ENCODE peak calls at places on chromosomes 6 and 20, in six cellular contexts. Q is fibroblast of mammary gland, L is endothelial cell, S is cardiac muscle cell, V is Peyer's patch, P is type B pancreatic cell. Y is an unnamed sample.

GRCh38 chr6:108163267-108163643 is 2.6 kb upstream of the NR2E1 start:
- DNase-seq in Q (no peak), L (no peak), S (no peak), V (no peak), P (no peak), Y (no peak)

GRCh38 chr6:136090929-136091328 is 159.2 kb downstream of the MTFR2 start:
- DNase-seq in Q (no peak), L (no peak), S (no peak), V (no peak), P (no peak), Y (no peak)

GRCh38 chr20:48635791-48636267 is 192.0 kb downstream of the PREX1 start:
- DNase-seq in Q (peak), L (peak), S (peak), V (peak), P (no peak), Y (peak)

GRCh38 chr20:38217791-38218565 is 42.6 kb downstream of the KIAA1755 start:
- DNase-seq in Q (peak), L (no peak), S (peak), V (no peak), P (no peak), Y (no peak)

GRCh38 chr6:10081957-10082356 is 332.9 kb downstream of the TFAP2A start:
- DNase-seq in Q (no peak), L (no peak), S (no peak), V (no peak), P (no peak), Y (no peak)

GRCh38 chr20:11180186-11180585 is 506.4 kb upstream of the JAG1 start:
- DNase-seq in Q (no peak), L (no peak), S (no peak), V (no peak), P (no peak), Y (no peak)

GRCh38 chr6:34425132-34425497 is 754 bp downstream of the RPS10 start:
- DNase-seq in Q (no peak), L (no peak), S (no peak), V (no peak), P (no peak), Y (no peak)

GRCh38 chr6:13480631-13481501 is 6.5 kb downstream of the GFOD1 start:
- DNase-seq in Q (no peak), L (no peak), S (no peak), V (no peak), P (peak), Y (no peak)

GRCh38 chr6:70086806-70087205 is 216.1 kb downstream of the COL9A1 start:
- DNase-seq in Q (no peak), L (no peak), S (no peak), V (no peak), P (no peak), Y (no peak)

GRCh38 chr6:37540390-37540789 is 40.7 kb upstream of the CCDC167 start:
- DNase-seq in Q (no peak), L (no peak), S (no peak), V (no peak), P (no peak), Y (no peak)

GRCh38 chr20:51583499-51583898 is 41.0 kb upstream of the NFATC2 start:
- DNase-seq in Q (no peak), L (no peak), S (no peak), V (no peak), P (no peak), Y (no peak)

DNA sequence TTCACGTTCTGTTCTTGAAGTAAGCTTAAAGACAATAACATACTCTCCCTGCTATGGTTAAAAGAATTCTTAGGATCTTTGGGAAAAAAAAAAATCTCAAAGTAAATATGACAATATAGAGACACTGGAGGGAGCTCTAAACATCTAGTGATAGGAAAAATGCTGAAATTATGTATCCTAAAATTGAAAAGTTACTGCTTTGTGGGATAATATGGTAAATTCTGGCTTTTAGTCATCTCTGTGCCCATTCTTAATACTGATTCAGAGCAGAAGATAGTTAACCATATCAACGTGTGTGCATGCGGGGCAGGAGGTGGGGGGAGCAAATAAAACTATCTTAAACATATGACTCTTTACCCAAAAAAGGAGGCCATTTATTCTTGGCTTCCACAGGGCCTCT is 165.4 kb downstream of the GMPR start:
- DNase-seq in Q (no peak), L (no peak), S (peak), V (no peak), P (no peak), Y (no peak)
- TF ChIP-seq CTCF in Q (peak), L (no peak), S (peak), V (no peak), P (peak), Y (no peak)

GRCh38 chr20:47233333-47234188 is 122.9 kb downstream of the ZMYND8 start:
- DNase-seq in Q (peak), L (no peak), S (peak), V (no peak), P (no peak), Y (no peak)

GRCh38 chr20:47230811-47231256 is 125.7 kb downstream of the ZMYND8 start:
- DNase-seq in Q (no peak), L (no peak), S (no peak), V (no peak), P (no peak), Y (no peak)

GRCh38 chr20:47228654-47229053 is 127.8 kb downstream of the ZMYND8 start:
- DNase-seq in Q (no peak), L (no peak), S (no peak), V (no peak), P (no peak), Y (no peak)

GRCh38 chr20:47232518-47232917 is 124.0 kb downstream of the ZMYND8 start:
- DNase-seq in Q (no peak), L (no peak), S (no peak), V (no peak), P (no peak), Y (no peak)

GRCh38 chr20:47231382-47232042 is 125.0 kb downstream of the ZMYND8 start:
- DNase-seq in Q (no peak), L (no peak), S (peak), V (no peak), P (no peak), Y (no peak)
- TF ChIP-seq CTCF in Q (no peak), L (no peak), S (no peak), V (no peak), P (no peak), Y (no peak)

GRCh38 chr20:1503564-1504227 is 12.5 kb upstream of the SIRPB2 start:
- DNase-seq in Q (peak), L (peak), S (peak), V (peak), P (no peak), Y (peak)
- TF ChIP-seq CTCF in Q (peak), L (peak), S (peak), V (peak), P (peak), Y (peak)

DNA sequence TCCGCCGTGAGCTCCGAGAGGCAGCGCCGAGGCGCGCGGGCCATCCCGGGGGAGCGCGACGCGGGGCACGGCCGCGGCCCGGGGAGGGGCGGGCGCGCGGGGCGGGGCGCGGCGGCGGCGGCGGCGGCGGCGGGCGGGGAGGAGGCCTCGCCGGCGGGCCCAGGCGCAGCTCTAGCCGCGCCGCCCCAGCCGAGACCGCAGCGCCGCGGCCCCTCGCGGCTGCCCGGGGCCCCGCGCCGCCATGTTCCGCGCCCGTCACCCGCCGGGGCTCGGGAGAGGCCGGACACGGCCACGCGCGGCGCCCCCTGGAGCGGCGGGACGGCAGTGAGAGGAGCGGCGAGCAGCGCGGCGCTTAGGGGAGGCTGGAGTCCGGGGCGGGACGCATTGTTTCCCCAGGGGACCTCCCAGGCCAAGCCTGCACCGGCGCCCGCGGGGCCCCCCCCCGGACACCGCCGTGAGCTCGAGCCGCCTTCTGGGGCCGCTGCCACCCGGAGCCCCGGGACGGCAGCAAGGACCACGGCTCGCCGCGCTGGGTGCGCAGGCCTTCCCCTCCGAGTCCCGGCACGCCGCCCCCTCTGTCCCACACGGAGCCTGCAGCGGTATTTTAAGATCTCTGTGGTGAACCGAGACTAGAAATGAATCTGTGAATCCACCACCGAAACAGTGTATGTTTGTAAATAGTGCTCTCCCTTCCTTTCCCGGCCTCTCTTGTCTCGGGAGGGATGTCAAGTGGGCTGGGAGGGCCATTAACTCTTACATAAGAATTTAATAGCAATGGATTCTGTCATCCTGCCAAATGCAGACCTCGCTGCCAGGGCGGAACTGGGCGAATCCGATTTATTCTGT is at the start of gene KIF13A:
- DNase-seq in Q (peak), L (peak), S (peak), V (peak), P (peak), Y (peak)
- TF ChIP-seq CTCF in Q (no peak), L (no peak), S (no peak), V (no peak), P (peak), Y (peak)

DNA sequence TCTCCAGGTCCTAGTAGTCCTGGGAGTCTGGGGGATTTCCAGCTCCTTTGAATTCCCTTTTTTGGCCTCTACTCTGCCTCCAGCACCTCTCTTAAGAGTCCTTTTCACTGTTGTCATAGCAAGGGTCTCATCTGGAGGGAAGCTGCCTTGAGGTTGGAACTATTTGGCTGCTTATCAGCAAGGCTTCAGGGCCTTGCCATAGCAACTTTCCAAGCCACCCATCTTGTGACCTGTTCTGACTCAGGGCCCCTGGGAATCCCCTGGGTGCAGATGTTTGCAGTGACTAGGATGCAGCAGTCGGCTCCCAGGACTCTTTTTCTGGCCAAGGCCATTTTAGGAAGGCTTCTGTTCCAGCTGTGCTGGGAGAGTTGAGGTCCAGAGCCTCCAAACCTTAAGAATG is 12.4 kb downstream of the PKIG start:
- DNase-seq in Q (peak), L (no peak), S (peak), V (no peak), P (no peak), Y (no peak)
- TF ChIP-seq CTCF in Q (no peak), L (no peak), S (no peak), V (no peak), P (no peak), Y (no peak)